ENCODE peak calls at places on chromosome X, in eight cellular contexts. One of them, this sample, is unnamed.

GRCh38 chrX:74835566-74835965 is 89.7 kb downstream of the NEXMIF start:
- DNase-seq in IMR-90: no peak
- DNase-seq in left lung: no peak
- DNase-seq in tibial nerve: no peak
- DNase-seq in kidney: no peak
- DNase-seq in colonic mucosa: no peak
- DNase-seq in bronchial epithelial cell: no peak
- DNase-seq in stomach: peak; percentile 31
- DNase-seq in this sample: no peak

GRCh38 chrX:115372026-115372610 is 82.6 kb downstream of the LUZP4 start:
- DNase-seq in kidney: no peak
- DNase-seq in left lung: no peak
- DNase-seq in bronchial epithelial cell: peak; percentile 74
- DNase-seq in IMR-90: peak; percentile 79
- DNase-seq in stomach: no peak
- DNase-seq in tibial nerve: no peak
- DNase-seq in colonic mucosa: no peak
- DNase-seq in this sample: no peak

GRCh38 chrX:68853665-68854251 is 24.9 kb downstream of the EFNB1 start:
- DNase-seq in IMR-90: no peak
- DNase-seq in bronchial epithelial cell: no peak
- DNase-seq in left lung: no peak
- DNase-seq in stomach: no peak
- DNase-seq in tibial nerve: no peak
- DNase-seq in kidney: no peak
- DNase-seq in colonic mucosa: no peak
- DNase-seq in this sample: no peak

GRCh38 chrX:30888526-30889146 is 418 bp downstream of the TAB3 start:
- DNase-seq in stomach: no peak
- DNase-seq in bronchial epithelial cell: no peak
- DNase-seq in left lung: no peak
- DNase-seq in colonic mucosa: peak; percentile 25
- DNase-seq in IMR-90: no peak
- DNase-seq in kidney: no peak
- DNase-seq in tibial nerve: no peak
- DNase-seq in this sample: no peak

GRCh38 chrX:113935516-113935915 is 648.4 kb upstream of the HTR2C start:
- DNase-seq in tibial nerve: no peak
- DNase-seq in colonic mucosa: no peak
- DNase-seq in stomach: no peak
- DNase-seq in kidney: no peak
- DNase-seq in IMR-90: no peak
- DNase-seq in bronchial epithelial cell: no peak
- DNase-seq in left lung: no peak
- DNase-seq in this sample: no peak

GRCh38 chrX:65589304-65589703 is 54.7 kb upstream of the LAS1L start:
- DNase-seq in kidney: no peak
- DNase-seq in colonic mucosa: no peak
- DNase-seq in left lung: no peak
- DNase-seq in IMR-90: no peak
- DNase-seq in tibial nerve: no peak
- DNase-seq in bronchial epithelial cell: no peak
- DNase-seq in stomach: no peak
- DNase-seq in this sample: no peak

GRCh38 chrX:65750674-65751469 is 83.4 kb downstream of the MSN start:
- DNase-seq in bronchial epithelial cell: no peak
- DNase-seq in stomach: no peak
- DNase-seq in tibial nerve: no peak
- DNase-seq in kidney: no peak
- DNase-seq in colonic mucosa: no peak
- DNase-seq in IMR-90: no peak
- DNase-seq in left lung: no peak
- DNase-seq in this sample: no peak

GRCh38 chrX:134600714-134601113 is 57.6 kb downstream of the PLAC1 start:
- DNase-seq in kidney: no peak
- DNase-seq in IMR-90: peak; percentile 72
- DNase-seq in tibial nerve: no peak
- DNase-seq in bronchial epithelial cell: peak; percentile 3
- DNase-seq in stomach: no peak
- DNase-seq in left lung: no peak
- DNase-seq in colonic mucosa: no peak
- DNase-seq in this sample: no peak

GRCh38 chrX:49292400-49293362 is 10.8 kb upstream of the GAGE10 start:
- DNase-seq in tibial nerve: no peak
- DNase-seq in left lung: no peak
- DNase-seq in bronchial epithelial cell: no peak
- DNase-seq in kidney: peak; percentile 61
- DNase-seq in stomach: no peak
- DNase-seq in IMR-90: no peak
- DNase-seq in colonic mucosa: no peak
- DNase-seq in this sample: no peak

GRCh38 chrX:13489451-13489850 is 80.0 kb upstream of the EGFL6 start:
- DNase-seq in IMR-90: peak; percentile 38
- DNase-seq in stomach: peak; percentile 56
- DNase-seq in colonic mucosa: peak; percentile 57
- DNase-seq in left lung: no peak
- DNase-seq in bronchial epithelial cell: peak; percentile 72
- DNase-seq in tibial nerve: peak; percentile 47
- DNase-seq in kidney: no peak
- DNase-seq in this sample: peak; percentile 81

GRCh38 chrX:152861116-152861515 is 30.3 kb downstream of the NSDHL start:
- DNase-seq in left lung: no peak
- DNase-seq in kidney: no peak
- DNase-seq in IMR-90: peak; percentile 21
- DNase-seq in bronchial epithelial cell: no peak
- DNase-seq in tibial nerve: no peak
- DNase-seq in colonic mucosa: no peak
- DNase-seq in stomach: no peak
- DNase-seq in this sample: no peak

DNA sequence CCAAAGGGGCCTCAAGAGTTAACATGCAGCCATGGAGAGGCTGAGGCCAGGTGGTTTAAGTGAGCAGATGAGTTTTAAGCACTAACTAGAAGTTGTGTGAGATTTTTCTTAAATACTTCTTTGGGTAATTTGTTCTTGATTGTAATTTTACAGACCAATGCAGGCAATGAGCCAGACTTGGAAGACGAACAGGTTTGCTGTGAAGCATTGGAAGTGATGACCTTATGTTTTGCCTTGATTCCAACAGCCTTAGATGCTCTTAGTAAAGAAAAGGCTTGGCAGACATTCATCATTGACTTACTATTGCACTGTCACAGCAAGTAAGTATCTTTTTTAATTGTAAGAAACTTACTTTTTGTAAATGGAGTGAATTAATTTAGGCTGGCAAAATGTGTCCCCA is 103.9 kb downstream of the USP9X start:
- DNase-seq in left lung: no peak
- DNase-seq in colonic mucosa: no peak
- DNase-seq in bronchial epithelial cell: no peak
- DNase-seq in IMR-90: no peak
- DNase-seq in stomach: no peak
- DNase-seq in kidney: no peak
- DNase-seq in tibial nerve: no peak
- DNase-seq in this sample: no peak
- H3K36me3 ChIP-seq in left lung: peaks cover 43% of the 10 kb centered on the region
- H3K36me3 ChIP-seq in colonic mucosa: no peaks in the 10 kb centered on the region
- H3K36me3 ChIP-seq in bronchial epithelial cell: peaks cover 2% of the 10 kb centered on the region
- H3K36me3 ChIP-seq in IMR-90: peaks cover 18% of the 10 kb centered on the region
- H3K36me3 ChIP-seq in stomach: peaks cover 85% of the 10 kb centered on the region
- H3K36me3 ChIP-seq in kidney: no peaks in the 10 kb centered on the region
- H3K36me3 ChIP-seq in tibial nerve: peaks cover 8% of the 10 kb centered on the region
- H3K36me3 ChIP-seq in this sample: peaks cover 31% of the 10 kb centered on the region

GRCh38 chrX:154358829-154359228 is 15.6 kb downstream of the FLNA start:
- DNase-seq in colonic mucosa: no peak
- DNase-seq in stomach: no peak
- DNase-seq in kidney: no peak
- DNase-seq in bronchial epithelial cell: no peak
- DNase-seq in tibial nerve: no peak
- DNase-seq in left lung: no peak
- DNase-seq in IMR-90: no peak
- DNase-seq in this sample: no peak
- H3K36me3 ChIP-seq in colonic mucosa: no peaks in the 10 kb centered on the region
- H3K36me3 ChIP-seq in stomach: peaks cover 88% of the 10 kb centered on the region
- H3K36me3 ChIP-seq in kidney: peaks cover 11% of the 10 kb centered on the region
- H3K36me3 ChIP-seq in bronchial epithelial cell: peaks cover 48% of the 10 kb centered on the region
- H3K36me3 ChIP-seq in tibial nerve: peaks cover 94% of the 10 kb centered on the region
- H3K36me3 ChIP-seq in left lung: peaks cover 100% of the 10 kb centered on the region
- H3K36me3 ChIP-seq in IMR-90: peaks cover 90% of the 10 kb centered on the region
- H3K36me3 ChIP-seq in this sample: peaks cover 89% of the 10 kb centered on the region

GRCh38 chrX:53639257-53639656 is 47.3 kb downstream of the HUWE1 start:
- DNase-seq in colonic mucosa: no peak
- DNase-seq in tibial nerve: no peak
- DNase-seq in stomach: no peak
- DNase-seq in kidney: no peak
- DNase-seq in bronchial epithelial cell: no peak
- DNase-seq in IMR-90: no peak
- DNase-seq in left lung: no peak
- DNase-seq in this sample: no peak

GRCh38 chrX:53637479-53637878 is 49.0 kb downstream of the HUWE1 start:
- DNase-seq in tibial nerve: no peak
- DNase-seq in IMR-90: no peak
- DNase-seq in stomach: no peak
- DNase-seq in colonic mucosa: no peak
- DNase-seq in kidney: no peak
- DNase-seq in left lung: no peak
- DNase-seq in bronchial epithelial cell: no peak
- DNase-seq in this sample: no peak

DNA sequence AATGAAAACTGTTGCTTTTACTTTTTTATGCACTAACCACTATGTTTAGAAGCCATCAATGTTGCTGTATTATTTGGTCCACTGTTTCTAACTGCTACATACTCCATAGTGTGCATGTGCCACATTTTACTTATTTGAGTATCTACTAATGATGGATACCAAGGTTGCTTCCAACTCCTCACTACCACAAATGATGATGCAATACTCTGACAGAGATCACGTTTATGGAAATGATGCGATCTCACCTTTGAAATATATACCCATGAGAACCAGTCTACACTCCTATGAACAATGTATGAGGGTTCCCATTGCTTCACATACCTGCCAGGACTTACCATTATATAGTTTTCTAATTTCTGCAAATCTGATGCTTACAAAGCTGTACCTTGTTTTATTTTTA is 44.2 kb downstream of the HUWE1 start:
- DNase-seq in bronchial epithelial cell: no peak
- DNase-seq in left lung: no peak
- DNase-seq in tibial nerve: no peak
- DNase-seq in stomach: no peak
- DNase-seq in IMR-90: no peak
- DNase-seq in kidney: no peak
- DNase-seq in colonic mucosa: no peak
- DNase-seq in this sample: no peak
- H3K36me3 ChIP-seq in bronchial epithelial cell: peaks cover 4% of the 10 kb centered on the region
- H3K36me3 ChIP-seq in left lung: peaks cover 69% of the 10 kb centered on the region
- H3K36me3 ChIP-seq in tibial nerve: peaks cover 58% of the 10 kb centered on the region
- H3K36me3 ChIP-seq in stomach: peaks cover 84% of the 10 kb centered on the region
- H3K36me3 ChIP-seq in IMR-90: peaks cover 13% of the 10 kb centered on the region
- H3K36me3 ChIP-seq in kidney: peaks cover 4% of the 10 kb centered on the region
- H3K36me3 ChIP-seq in colonic mucosa: no peaks in the 10 kb centered on the region
- H3K36me3 ChIP-seq in this sample: peaks cover 46% of the 10 kb centered on the region

GRCh38 chrX:39667746-39668507 is 429.8 kb downstream of the BCOR start:
- DNase-seq in kidney: no peak
- DNase-seq in bronchial epithelial cell: no peak
- DNase-seq in tibial nerve: no peak
- DNase-seq in stomach: no peak
- DNase-seq in IMR-90: no peak
- DNase-seq in left lung: no peak
- DNase-seq in colonic mucosa: no peak
- DNase-seq in this sample: no peak
- H3K36me3 ChIP-seq in kidney: no peaks in the 10 kb centered on the region
- H3K36me3 ChIP-seq in bronchial epithelial cell: no peaks in the 10 kb centered on the region
- H3K36me3 ChIP-seq in tibial nerve: no peaks in the 10 kb centered on the region
- H3K36me3 ChIP-seq in stomach: no peaks in the 10 kb centered on the region
- H3K36me3 ChIP-seq in IMR-90: no peaks in the 10 kb centered on the region
- H3K36me3 ChIP-seq in left lung: no peaks in the 10 kb centered on the region
- H3K36me3 ChIP-seq in colonic mucosa: no peaks in the 10 kb centered on the region
- H3K36me3 ChIP-seq in this sample: no peaks in the 10 kb centered on the region

DNA sequence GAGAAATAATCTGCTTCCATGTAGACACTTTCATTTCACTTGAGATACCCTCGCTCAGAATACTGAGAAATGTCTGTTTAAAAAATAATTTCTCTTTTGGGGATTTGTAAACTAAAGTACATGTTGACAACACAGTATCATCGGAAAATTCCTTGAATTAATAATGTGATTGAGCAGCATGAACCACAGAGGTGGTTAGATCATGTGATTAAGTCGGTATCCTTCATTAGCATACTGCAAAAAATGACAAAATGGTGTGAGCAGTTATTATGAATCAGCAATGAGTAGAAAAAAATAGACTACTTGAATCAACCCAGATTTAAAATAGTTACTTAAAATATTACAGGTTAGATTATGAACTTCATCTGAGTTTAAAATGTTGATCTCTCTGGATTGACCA is 14.1 kb downstream of the MAP7D3 start:
- DNase-seq in tibial nerve: no peak
- DNase-seq in kidney: no peak
- DNase-seq in stomach: no peak
- DNase-seq in IMR-90: no peak
- DNase-seq in bronchial epithelial cell: no peak
- DNase-seq in colonic mucosa: no peak
- DNase-seq in left lung: no peak
- DNase-seq in this sample: no peak
- H3K36me3 ChIP-seq in tibial nerve: peaks cover 18% of the 10 kb centered on the region
- H3K36me3 ChIP-seq in kidney: no peaks in the 10 kb centered on the region
- H3K36me3 ChIP-seq in stomach: peaks cover 21% of the 10 kb centered on the region
- H3K36me3 ChIP-seq in IMR-90: peaks cover 3% of the 10 kb centered on the region
- H3K36me3 ChIP-seq in bronchial epithelial cell: no peaks in the 10 kb centered on the region
- H3K36me3 ChIP-seq in colonic mucosa: no peaks in the 10 kb centered on the region
- H3K36me3 ChIP-seq in left lung: peaks cover 9% of the 10 kb centered on the region
- H3K36me3 ChIP-seq in this sample: peaks cover 19% of the 10 kb centered on the region

GRCh38 chrX:71609095-71609750 is 9.1 kb downstream of the CXCR3 start:
- DNase-seq in left lung: no peak
- DNase-seq in colonic mucosa: no peak
- DNase-seq in kidney: no peak
- DNase-seq in tibial nerve: no peak
- DNase-seq in stomach: no peak
- DNase-seq in IMR-90: no peak
- DNase-seq in bronchial epithelial cell: no peak
- DNase-seq in this sample: no peak
- H3K36me3 ChIP-seq in left lung: peaks cover 73% of the 10 kb centered on the region
- H3K36me3 ChIP-seq in colonic mucosa: no peaks in the 10 kb centered on the region
- H3K36me3 ChIP-seq in kidney: peaks cover 33% of the 10 kb centered on the region
- H3K36me3 ChIP-seq in tibial nerve: peaks cover 85% of the 10 kb centered on the region
- H3K36me3 ChIP-seq in stomach: peaks cover 96% of the 10 kb centered on the region
- H3K36me3 ChIP-seq in IMR-90: peaks cover 36% of the 10 kb centered on the region
- H3K36me3 ChIP-seq in bronchial epithelial cell: peaks cover 17% of the 10 kb centered on the region
- H3K36me3 ChIP-seq in this sample: peaks cover 77% of the 10 kb centered on the region

DNA sequence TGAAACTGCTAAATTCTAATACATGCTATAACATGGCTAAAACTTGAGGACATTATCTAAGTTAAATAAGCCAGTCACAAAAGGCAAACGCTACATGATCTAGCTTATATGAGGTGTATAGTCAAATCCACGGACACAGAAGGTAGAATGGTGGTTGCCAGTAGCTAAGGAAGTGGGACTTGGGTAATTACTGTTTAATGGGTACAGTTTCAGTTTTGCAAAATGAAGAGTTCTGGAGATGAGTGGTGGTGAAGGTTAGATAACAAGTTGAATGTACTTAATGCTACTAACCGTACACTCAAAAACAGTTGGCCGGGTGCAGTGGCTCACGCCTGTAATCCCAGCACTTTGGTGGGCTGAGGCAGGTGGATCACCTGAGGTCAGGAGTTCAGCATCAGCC is 644.5 kb upstream of the DIPK2B start:
- DNase-seq in IMR-90: no peak
- DNase-seq in bronchial epithelial cell: no peak
- DNase-seq in left lung: no peak
- DNase-seq in tibial nerve: no peak
- DNase-seq in kidney: no peak
- DNase-seq in colonic mucosa: no peak
- DNase-seq in stomach: no peak
- DNase-seq in this sample: no peak
- H3K36me3 ChIP-seq in IMR-90: peaks cover 7% of the 10 kb centered on the region
- H3K36me3 ChIP-seq in bronchial epithelial cell: peaks cover 7% of the 10 kb centered on the region
- H3K36me3 ChIP-seq in left lung: no peaks in the 10 kb centered on the region
- H3K36me3 ChIP-seq in tibial nerve: no peaks in the 10 kb centered on the region
- H3K36me3 ChIP-seq in kidney: no peaks in the 10 kb centered on the region
- H3K36me3 ChIP-seq in colonic mucosa: no peaks in the 10 kb centered on the region
- H3K36me3 ChIP-seq in stomach: no peaks in the 10 kb centered on the region
- H3K36me3 ChIP-seq in this sample: no peaks in the 10 kb centered on the region

This sample was measured in right atrium auricular region.